ENCODE peak calls at places on chromosomes 16 and 17, in ten cellular contexts. F is IMR-90, W is spleen, J is SK-N-SH, T is transverse colon, B is upper lobe of right lung, V is astrocyte of the spinal cord, R is cardiac muscle cell, P is RWPE1, L is activated B cell treated with CpG ODN at 0.5 μM for 24 hours. D is an unnamed sample.

GRCh38 chr17:39186481-39187002 is 10.9 kb downstream of the CACNB1 start:
- DNase-seq in F (no peak), W (no peak), J (no peak), T (no peak), B (no peak), V (no peak), R (no peak), P (no peak), L (no peak), D (no peak)

GRCh38 chr17:5500804-5501391 is 14.5 kb downstream of the MIS12 start:
- DNase-seq in F (peak; percentile 94), W (peak; percentile 94), J (peak; percentile 99), T (peak; percentile 63), B (peak; percentile 76), V (peak; percentile 88), R (peak; percentile 90), P (peak; percentile 53), L (peak; percentile 63), D (peak; percentile 81)

GRCh38 chr16:24191876-24192402 is 64.2 kb upstream of the CACNG3 start:
- DNase-seq in F (no peak), W (no peak), J (no peak), T (no peak), B (no peak), V (no peak), R (no peak), P (no peak), L (no peak), D (no peak)

GRCh38 chr16:5007256-5007655 is 26.5 kb downstream of the NAGPA start:
- DNase-seq in F (no peak), W (no peak), J (no peak), T (no peak), B (no peak), V (no peak), R (no peak), P (no peak), L (no peak), D (no peak)

GRCh38 chr17:49495842-49496182 is 719 bp downstream of the NGFR start:
- DNase-seq in F (no peak), W (no peak), J (peak; percentile 66), T (no peak), B (no peak), V (no peak), R (no peak), P (no peak), L (no peak), D (no peak)

GRCh38 chr17:40321502-40322416 is 12.8 kb downstream of the RARA start:
- DNase-seq in F (no peak), W (peak; percentile 83), J (no peak), T (peak; percentile 61), B (peak; percentile 80), V (no peak), R (no peak), P (no peak), L (no peak), D (no peak)

GRCh38 chr17:44197980-44198720 is 1.5 kb downstream of the ATXN7L3 start:
- DNase-seq in F (peak; percentile 41), W (peak; percentile 83), J (no peak), T (peak; percentile 49), B (no peak), V (peak; percentile 43), R (peak; percentile 53), P (peak; percentile 45), L (no peak), D (peak; percentile 45)

GRCh38 chr16:3665508-3665907 is 11.0 kb downstream of the DNASE1 start:
- DNase-seq in F (no peak), W (no peak), J (no peak), T (no peak), B (no peak), V (no peak), R (no peak), P (no peak), L (no peak), D (no peak)

GRCh38 chr17:27817731-27818130 is 17.4 kb upstream of the NOS2 start:
- DNase-seq in F (peak; percentile 7), W (no peak), J (no peak), T (no peak), B (no peak), V (no peak), R (peak; percentile 42), P (no peak), L (no peak), D (no peak)

GRCh38 chr17:38395090-38395489 is 33.2 kb upstream of the ARHGAP23 start:
- DNase-seq in F (no peak), W (no peak), J (no peak), T (no peak), B (no peak), V (no peak), R (no peak), P (no peak), L (no peak), D (no peak)

GRCh38 chr16:81798311-81799137 is 19.4 kb downstream of the PLCG2 start:
- DNase-seq in F (no peak), W (peak; percentile 93), J (no peak), T (peak; percentile 36), B (peak; percentile 67), V (no peak), R (no peak), P (no peak), L (peak; percentile 74), D (no peak)

GRCh38 chr16:67000384-67001158 is 12.2 kb downstream of the CES4A start:
- DNase-seq in F (no peak), W (peak; percentile 88), J (peak; percentile 97), T (peak; percentile 77), B (peak; percentile 91), V (peak; percentile 13), R (peak; percentile 46), P (peak; percentile 61), L (peak; percentile 54), D (no peak)

GRCh38 chr16:11342021-11342855 is 3.0 kb upstream of the RMI2 start:
- DNase-seq in F (no peak), W (no peak), J (no peak), T (no peak), B (no peak), V (no peak), R (no peak), P (no peak), L (no peak), D (no peak)

GRCh38 chr16:22225060-22225459 is 19.0 kb downstream of the EEF2K start:
- DNase-seq in F (no peak), W (no peak), J (no peak), T (no peak), B (no peak), V (no peak), R (no peak), P (no peak), L (no peak), D (no peak)

GRCh38 chr17:61750656-61751055 is 112.7 kb downstream of the BRIP1 start:
- DNase-seq in F (no peak), W (no peak), J (no peak), T (no peak), B (no peak), V (no peak), R (no peak), P (no peak), L (no peak), D (no peak)

GRCh38 chr16:49876716-49877129 is 20.8 kb upstream of the ZNF423 start:
- DNase-seq in F (no peak), W (peak; percentile 86), J (peak; percentile 92), T (peak; percentile 86), B (peak; percentile 83), V (peak; percentile 25), R (peak; percentile 71), P (peak; percentile 45), L (no peak), D (no peak)
- TF ChIP-seq CTCF in F (peak; percentile 51), W (peak; percentile 33), J (peak; percentile 64), T (peak; percentile 94), B (peak; percentile 93), V (peak; percentile 86), R (peak; percentile 89), P (peak; percentile 49), L (no peak), D (peak; percentile 82)

GRCh38 chr17:2943971-2944370 is 119.4 kb downstream of the OR1D5 start:
- DNase-seq in F (no peak), W (no peak), J (no peak), T (no peak), B (no peak), V (no peak), R (peak; percentile 74), P (no peak), L (no peak), D (no peak)
- TF ChIP-seq CTCF in F (no peak), W (no peak), J (no peak), T (no peak), B (no peak), V (no peak), R (no peak), P (no peak), L (no peak), D (no peak)

DNA sequence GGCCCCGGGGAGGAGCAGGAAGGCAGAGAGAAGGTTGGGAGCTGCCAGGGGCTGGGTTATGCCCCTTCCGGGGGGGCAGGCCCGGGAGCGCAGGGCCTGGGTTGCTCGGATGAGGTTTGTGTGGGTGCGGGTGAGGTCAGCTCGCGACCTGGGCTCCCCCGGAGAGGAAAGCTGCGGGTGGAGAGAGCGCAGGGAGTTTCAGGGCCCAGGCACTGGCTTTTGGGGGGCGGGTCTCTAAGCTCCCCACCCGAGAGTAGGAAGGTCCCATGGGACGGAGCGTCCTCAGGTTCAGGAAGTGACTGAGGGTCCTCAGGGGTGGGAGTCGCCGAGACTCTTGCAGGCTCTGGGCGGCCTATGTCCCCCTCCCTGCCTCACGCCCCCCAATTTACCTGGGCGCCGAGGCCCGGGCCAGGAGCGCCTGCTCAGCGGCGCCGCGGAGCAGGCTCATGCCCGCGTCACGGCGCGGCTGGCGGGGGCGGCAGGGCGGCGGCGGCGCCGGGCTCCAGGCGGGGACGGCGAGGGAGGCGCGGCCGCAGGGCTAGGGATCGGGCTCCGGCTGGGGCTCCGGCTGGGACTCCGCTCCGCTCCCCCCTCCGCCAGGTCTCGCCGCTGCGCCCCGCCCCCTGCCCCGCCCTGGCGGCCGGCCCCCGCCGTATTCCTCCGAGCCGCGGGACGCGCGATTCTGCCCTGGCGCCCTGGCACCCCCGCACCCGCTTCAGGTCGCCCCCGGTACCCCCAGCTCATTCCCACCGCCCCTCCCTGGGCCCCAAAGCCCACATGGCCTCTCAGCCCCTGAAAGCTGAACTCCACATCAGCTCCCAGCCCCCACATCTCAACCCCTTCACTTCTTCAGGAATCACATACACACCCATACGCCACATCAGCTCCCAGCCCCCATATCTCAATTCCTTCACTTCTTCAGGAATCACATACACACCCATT is at the start of gene DOK4:
- DNase-seq in F (peak; percentile 58), W (peak; percentile 95), J (peak; percentile 98), T (peak; percentile 89), B (peak; percentile 94), V (peak; percentile 39), R (peak; percentile 80), P (peak; percentile 96), L (peak; percentile 78), D (peak; percentile 39)
- TF ChIP-seq CTCF in F (no peak), W (no peak), J (no peak), T (no peak), B (no peak), V (no peak), R (no peak), P (no peak), L (no peak), D (no peak)

DNA sequence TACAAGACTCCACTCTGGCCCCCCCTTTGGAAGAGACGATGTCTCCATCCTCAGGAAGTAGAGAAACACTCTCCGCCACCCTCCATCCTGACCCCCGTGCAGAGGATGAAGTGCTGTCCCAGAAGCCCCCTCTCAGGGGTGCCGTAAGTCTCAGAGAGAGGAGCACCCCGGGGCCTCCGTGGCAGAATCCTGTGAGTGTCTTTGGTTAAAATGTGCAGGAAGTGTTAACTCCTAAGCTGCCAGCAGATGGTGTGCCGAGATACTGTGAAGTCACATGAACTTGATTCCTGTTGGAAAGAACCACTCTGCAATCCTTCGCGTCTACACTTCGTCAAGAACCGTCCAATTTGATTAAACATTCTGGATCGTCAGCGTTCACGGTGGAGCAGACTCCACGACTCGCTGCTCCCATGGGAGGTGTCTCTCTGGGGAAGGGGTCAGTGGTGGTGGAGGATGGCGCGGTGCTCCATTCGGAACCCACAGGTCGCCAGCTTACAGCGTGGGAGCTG is 5.6 kb downstream of the BANP start:
- DNase-seq in F (peak; percentile 85), W (no peak), J (no peak), T (no peak), B (no peak), V (peak; percentile 67), R (peak; percentile 72), P (no peak), L (no peak), D (peak; percentile 30)
- TF ChIP-seq CTCF in F (peak; percentile 63), W (no peak), J (peak; percentile 34), T (no peak), B (no peak), V (peak; percentile 63), R (peak; percentile 39), P (no peak), L (no peak), D (peak; percentile 66)

D was measured in HFFc6.